ENCODE peak calls at places on chromosomes 11 and 22, in six cellular contexts. R, M, Q, U, F and B are unnamed samples.

GRCh38 chr22:31490496-31490925 is 869 bp upstream of the EIF4ENIF1 start:
- DNase-seq in F (peak; percentile 23), U (peak; percentile 42), R (peak; percentile 39), M (no peak), Q (peak; percentile 81), B (peak; percentile 80)

GRCh38 chr22:48208894-48209293 is 1446.4 kb downstream of the TBC1D22A start:
- DNase-seq in M (no peak), U (no peak), F (no peak), Q (peak; percentile 48), R (no peak), B (no peak)

GRCh38 chr11:74057251-74058151 is 48.6 kb upstream of the UCP3 start:
- DNase-seq in U (peak; percentile 28), Q (no peak), F (no peak), M (no peak), R (no peak), B (no peak)

GRCh38 chr11:119538748-119539147 is 115.8 kb upstream of the THY1 start:
- DNase-seq in M (no peak), R (no peak), F (peak; percentile 25), U (no peak), Q (peak; percentile 10), B (no peak)

GRCh38 chr11:18191376-18191775 is 18.7 kb downstream of the MRGPRX4 start:
- DNase-seq in R (no peak), U (no peak), Q (no peak), M (no peak), F (no peak), B (no peak)

GRCh38 chr11:45025716-45026492 is 75.2 kb upstream of the TP53I11 start:
- DNase-seq in F (no peak), Q (no peak), U (no peak), M (no peak), R (no peak), B (no peak)

GRCh38 chr11:7437706-7438105 is 47.6 kb upstream of the OLFML1 start:
- DNase-seq in Q (no peak), F (no peak), U (no peak), M (no peak), R (no peak), B (no peak)

GRCh38 chr11:108062336-108062735 is 53.6 kb downstream of the CUL5 start:
- DNase-seq in U (no peak), R (no peak), F (no peak), Q (no peak), M (no peak), B (no peak)

GRCh38 chr11:74641905-74642304 is 49.5 kb downstream of the POLD3 start:
- DNase-seq in U (no peak), M (no peak), Q (no peak), F (no peak), R (no peak), B (no peak)

GRCh38 chr11:19919050-19919561 is 206.5 kb downstream of the NAV2 start:
- DNase-seq in M (no peak), U (peak; percentile 67), Q (no peak), R (peak; percentile 93), F (peak; percentile 98), B (peak; percentile 89)

GRCh38 chr11:72091292-72091691 is 10.6 kb downstream of the LRRC51 start:
- DNase-seq in M (no peak), U (peak; percentile 64), F (peak; percentile 45), Q (peak; percentile 83), R (no peak), B (peak; percentile 57)

GRCh38 chr11:122100222-122101080 is 15.6 kb downstream of the BLID start:
- DNase-seq in U (no peak), F (peak; percentile 70), M (no peak), R (peak; percentile 43), Q (no peak), B (no peak)

GRCh38 chr11:133443361-133443760 is 88.9 kb downstream of the OPCML start:
- DNase-seq in F (no peak), U (no peak), M (no peak), Q (no peak), R (no peak), B (no peak)

GRCh38 chr22:41713004-41713403 is 13.7 kb downstream of the MEI1 start:
- DNase-seq in U (no peak), M (no peak), Q (peak; percentile 27), F (no peak), R (no peak), B (peak; percentile 19)

GRCh38 chr11:61065955-61066638 is 36.2 kb upstream of the CD5 start:
- DNase-seq in U (no peak), M (no peak), Q (peak; percentile 81), R (no peak), F (no peak), B (no peak)

GRCh38 chr22:31929126-31929928 is 15.0 kb upstream of the YWHAH start:
- DNase-seq in U (no peak), Q (no peak), M (no peak), R (peak; percentile 13), F (no peak), B (no peak)

GRCh38 chr11:67179892-67180490 is 60.9 kb downstream of the KDM2A start:
- DNase-seq in M (no peak), F (no peak), R (no peak), U (no peak), Q (no peak), B (no peak)

GRCh38 chr22:42313804-42314581 is 43.5 kb upstream of the TCF20 start:
- DNase-seq in F (no peak), U (no peak), R (no peak), Q (peak; percentile 72), M (peak; percentile 77), B (peak; percentile 82)

GRCh38 chr22:45832959-45833580 is 143.9 kb downstream of the WNT7B start:
- DNase-seq in U (no peak), M (no peak), F (no peak), Q (no peak), R (no peak), B (no peak)

GRCh38 chr22:26610072-26610958 is 7.5 kb downstream of the CRYBB1 start:
- DNase-seq in U (peak; percentile 52), M (no peak), F (peak; percentile 90), Q (peak; percentile 71), R (peak; percentile 63), B (peak; percentile 82)